ENCODE peak calls at places on chromosomes 1 and 21, in eight cellular contexts. One of them, this sample, is unnamed.

GRCh38 chr1:227765261-227766014 is 30.2 kb downstream of the SNAP47 start:
- DNase-seq in endodermal cell: no peak
- DNase-seq in endothelial cell: no peak
- DNase-seq in bronchial epithelial cell: no peak
- DNase-seq in body of pancreas: no peak
- DNase-seq in AG10803: no peak
- DNase-seq in AG09309: no peak
- DNase-seq in IMR-90: no peak
- DNase-seq in this sample: no peak

GRCh38 chr1:108327534-108328462 is 83.9 kb upstream of the NBPF4 start:
- DNase-seq in IMR-90: no peak
- DNase-seq in bronchial epithelial cell: no peak
- DNase-seq in AG09309: no peak
- DNase-seq in body of pancreas: no peak
- DNase-seq in endothelial cell: no peak
- DNase-seq in AG10803: no peak
- DNase-seq in endodermal cell: peak
- DNase-seq in this sample: no peak

GRCh38 chr1:150650193-150650592 is 20.8 kb upstream of the ENSA start:
- DNase-seq in bronchial epithelial cell: no peak
- DNase-seq in endothelial cell: no peak
- DNase-seq in endodermal cell: no peak
- DNase-seq in IMR-90: peak
- DNase-seq in AG10803: no peak
- DNase-seq in AG09309: no peak
- DNase-seq in body of pancreas: peak
- DNase-seq in this sample: peak

GRCh38 chr1:96971849-96972602 is 250.4 kb downstream of the PTBP2 start:
- DNase-seq in AG10803: peak
- DNase-seq in bronchial epithelial cell: no peak
- DNase-seq in endothelial cell: no peak
- DNase-seq in IMR-90: peak
- DNase-seq in AG09309: no peak
- DNase-seq in body of pancreas: no peak
- DNase-seq in endodermal cell: no peak
- DNase-seq in this sample: no peak

GRCh38 chr1:212637902-212638301 is 29.3 kb downstream of the ATF3 start:
- DNase-seq in endothelial cell: no peak
- DNase-seq in AG09309: no peak
- DNase-seq in bronchial epithelial cell: no peak
- DNase-seq in IMR-90: peak
- DNase-seq in body of pancreas: no peak
- DNase-seq in endodermal cell: no peak
- DNase-seq in AG10803: peak
- DNase-seq in this sample: no peak

GRCh38 chr1:234292006-234292405 is 81.2 kb upstream of the COA6 start:
- DNase-seq in body of pancreas: no peak
- DNase-seq in AG10803: no peak
- DNase-seq in bronchial epithelial cell: no peak
- DNase-seq in endothelial cell: no peak
- DNase-seq in AG09309: no peak
- DNase-seq in endodermal cell: no peak
- DNase-seq in IMR-90: no peak
- DNase-seq in this sample: no peak

GRCh38 chr1:26287033-26287711 is 7.3 kb downstream of the SH3BGRL3 start:
- DNase-seq in bronchial epithelial cell: no peak
- DNase-seq in AG10803: peak
- DNase-seq in AG09309: no peak
- DNase-seq in endodermal cell: no peak
- DNase-seq in endothelial cell: no peak
- DNase-seq in body of pancreas: no peak
- DNase-seq in IMR-90: peak
- DNase-seq in this sample: no peak

GRCh38 chr1:116496898-116497297 is 73.9 kb downstream of the CD58 start:
- DNase-seq in body of pancreas: no peak
- DNase-seq in AG09309: no peak
- DNase-seq in bronchial epithelial cell: no peak
- DNase-seq in AG10803: no peak
- DNase-seq in endothelial cell: no peak
- DNase-seq in endodermal cell: no peak
- DNase-seq in IMR-90: no peak
- DNase-seq in this sample: no peak

GRCh38 chr1:176989023-176989422 is 175.5 kb downstream of the ASTN1 start:
- DNase-seq in endothelial cell: no peak
- DNase-seq in endodermal cell: no peak
- DNase-seq in AG10803: peak
- DNase-seq in body of pancreas: no peak
- DNase-seq in IMR-90: no peak
- DNase-seq in AG09309: no peak
- DNase-seq in bronchial epithelial cell: peak
- DNase-seq in this sample: no peak

GRCh38 chr1:36034692-36035091 is 49.2 kb upstream of the TEKT2 start:
- DNase-seq in bronchial epithelial cell: peak
- DNase-seq in endothelial cell: no peak
- DNase-seq in endodermal cell: no peak
- DNase-seq in body of pancreas: no peak
- DNase-seq in AG10803: peak
- DNase-seq in AG09309: peak
- DNase-seq in IMR-90: peak
- DNase-seq in this sample: no peak

GRCh38 chr1:221810406-221810805 is 68.5 kb upstream of the DUSP10 start:
- DNase-seq in endothelial cell: no peak
- DNase-seq in IMR-90: peak
- DNase-seq in body of pancreas: no peak
- DNase-seq in endodermal cell: no peak
- DNase-seq in AG10803: peak
- DNase-seq in bronchial epithelial cell: peak
- DNase-seq in AG09309: no peak
- DNase-seq in this sample: no peak

GRCh38 chr1:11046625-11047365 is at the start of gene MASP2:
- DNase-seq in endothelial cell: no peak
- DNase-seq in AG10803: no peak
- DNase-seq in body of pancreas: no peak
- DNase-seq in bronchial epithelial cell: no peak
- DNase-seq in AG09309: no peak
- DNase-seq in endodermal cell: no peak
- DNase-seq in IMR-90: no peak
- DNase-seq in this sample: no peak

GRCh38 chr1:113415256-113416189 is 25.2 kb downstream of the MAGI3 start:
- DNase-seq in body of pancreas: no peak
- DNase-seq in AG10803: no peak
- DNase-seq in IMR-90: no peak
- DNase-seq in endodermal cell: no peak
- DNase-seq in bronchial epithelial cell: no peak
- DNase-seq in AG09309: no peak
- DNase-seq in endothelial cell: no peak
- DNase-seq in this sample: no peak

GRCh38 chr1:115952547-115952946 is 23.8 kb upstream of the SLC22A15 start:
- DNase-seq in endothelial cell: no peak
- DNase-seq in IMR-90: no peak
- DNase-seq in endodermal cell: no peak
- DNase-seq in body of pancreas: no peak
- DNase-seq in AG09309: no peak
- DNase-seq in bronchial epithelial cell: peak
- DNase-seq in AG10803: no peak
- DNase-seq in this sample: no peak

GRCh38 chr1:161702250-161702649 is 4.8 kb upstream of the FCRLA start:
- DNase-seq in body of pancreas: no peak
- DNase-seq in AG09309: no peak
- DNase-seq in endothelial cell: no peak
- DNase-seq in bronchial epithelial cell: peak
- DNase-seq in IMR-90: no peak
- DNase-seq in endodermal cell: no peak
- DNase-seq in AG10803: no peak
- DNase-seq in this sample: no peak

GRCh38 chr21:31530918-31531705 is 128.4 kb upstream of the SOD1 start:
- DNase-seq in bronchial epithelial cell: peak
- DNase-seq in body of pancreas: peak
- DNase-seq in AG09309: no peak
- DNase-seq in endodermal cell: no peak
- DNase-seq in AG10803: no peak
- DNase-seq in endothelial cell: no peak
- DNase-seq in IMR-90: no peak
- DNase-seq in this sample: no peak

GRCh38 chr1:181089017-181089776 is 697 bp downstream of the IER5 start:
- DNase-seq in AG09309: no peak
- DNase-seq in bronchial epithelial cell: no peak
- DNase-seq in endodermal cell: no peak
- DNase-seq in IMR-90: no peak
- DNase-seq in endothelial cell: peak
- DNase-seq in AG10803: no peak
- DNase-seq in body of pancreas: peak
- DNase-seq in this sample: no peak

GRCh38 chr21:45255381-45256020 is 32.2 kb downstream of the POFUT2 start:
- DNase-seq in endodermal cell: peak
- DNase-seq in endothelial cell: no peak
- DNase-seq in IMR-90: no peak
- DNase-seq in AG10803: no peak
- DNase-seq in body of pancreas: no peak
- DNase-seq in bronchial epithelial cell: peak
- DNase-seq in AG09309: no peak
- DNase-seq in this sample: peak
- TF ChIP-seq CTCF in endodermal cell: no peak
- TF ChIP-seq CTCF in endothelial cell: no peak
- TF ChIP-seq CTCF in IMR-90: no peak
- TF ChIP-seq CTCF in AG10803: no peak
- TF ChIP-seq CTCF in body of pancreas: no peak
- TF ChIP-seq CTCF in bronchial epithelial cell: no peak
- TF ChIP-seq CTCF in AG09309: no peak
- TF ChIP-seq CTCF in this sample: no peak

GRCh38 chr1:73205294-73205973 is 923.1 kb upstream of the NEGR1 start:
- DNase-seq in AG10803: no peak
- DNase-seq in endodermal cell: peak
- DNase-seq in bronchial epithelial cell: no peak
- DNase-seq in endothelial cell: no peak
- DNase-seq in AG09309: no peak
- DNase-seq in body of pancreas: no peak
- DNase-seq in IMR-90: no peak
- DNase-seq in this sample: no peak
- TF ChIP-seq CTCF in AG10803: no peak
- TF ChIP-seq CTCF in endodermal cell: peak
- TF ChIP-seq CTCF in bronchial epithelial cell: no peak
- TF ChIP-seq CTCF in endothelial cell: no peak
- TF ChIP-seq CTCF in AG09309: no peak
- TF ChIP-seq CTCF in body of pancreas: no peak
- TF ChIP-seq CTCF in IMR-90: no peak
- TF ChIP-seq CTCF in this sample: peak

GRCh38 chr1:169487153-169487552 is 1.4 kb upstream of the SLC19A2 start:
- DNase-seq in AG10803: no peak
- DNase-seq in body of pancreas: no peak
- DNase-seq in IMR-90: peak
- DNase-seq in endodermal cell: no peak
- DNase-seq in AG09309: no peak
- DNase-seq in endothelial cell: no peak
- DNase-seq in bronchial epithelial cell: peak
- DNase-seq in this sample: no peak

GRCh38 chr1:169486281-169486904 is 649 bp upstream of the SLC19A2 start:
- DNase-seq in endodermal cell: no peak
- DNase-seq in AG10803: peak
- DNase-seq in AG09309: no peak
- DNase-seq in body of pancreas: no peak
- DNase-seq in bronchial epithelial cell: no peak
- DNase-seq in endothelial cell: no peak
- DNase-seq in IMR-90: peak
- DNase-seq in this sample: no peak

GRCh38 chr1:169484683-169485426 is 889 bp downstream of the SLC19A2 start:
- DNase-seq in AG09309: no peak
- DNase-seq in endothelial cell: no peak
- DNase-seq in body of pancreas: peak
- DNase-seq in AG10803: peak
- DNase-seq in endodermal cell: no peak
- DNase-seq in bronchial epithelial cell: peak
- DNase-seq in IMR-90: peak
- DNase-seq in this sample: peak

GRCh38 chr1:169484107-169484506 is 1.6 kb downstream of the SLC19A2 start:
- DNase-seq in IMR-90: no peak
- DNase-seq in endothelial cell: no peak
- DNase-seq in body of pancreas: no peak
- DNase-seq in AG10803: no peak
- DNase-seq in endodermal cell: no peak
- DNase-seq in AG09309: no peak
- DNase-seq in bronchial epithelial cell: peak
- DNase-seq in this sample: no peak

GRCh38 chr1:169485427-169486280 is at the start of gene SLC19A2:
- DNase-seq in body of pancreas: peak
- DNase-seq in AG09309: peak
- DNase-seq in endodermal cell: peak
- DNase-seq in bronchial epithelial cell: peak
- DNase-seq in IMR-90: peak
- DNase-seq in AG10803: peak
- DNase-seq in endothelial cell: peak
- DNase-seq in this sample: peak
- TF ChIP-seq CTCF in body of pancreas: peak
- TF ChIP-seq CTCF in AG09309: peak
- TF ChIP-seq CTCF in endodermal cell: peak
- TF ChIP-seq CTCF in bronchial epithelial cell: peak
- TF ChIP-seq CTCF in IMR-90: peak
- TF ChIP-seq CTCF in AG10803: peak
- TF ChIP-seq CTCF in endothelial cell: no peak
- TF ChIP-seq CTCF in this sample: peak

GRCh38 chr1:6730473-6730872 is 28.9 kb upstream of the DNAJC11 start:
- DNase-seq in endodermal cell: no peak
- DNase-seq in AG10803: no peak
- DNase-seq in body of pancreas: no peak
- DNase-seq in IMR-90: no peak
- DNase-seq in bronchial epithelial cell: no peak
- DNase-seq in endothelial cell: no peak
- DNase-seq in AG09309: no peak
- DNase-seq in this sample: no peak

GRCh38 chr1:6730889-6731288 is 29.3 kb upstream of the DNAJC11 start:
- DNase-seq in endodermal cell: no peak
- DNase-seq in AG09309: no peak
- DNase-seq in bronchial epithelial cell: no peak
- DNase-seq in endothelial cell: no peak
- DNase-seq in AG10803: no peak
- DNase-seq in body of pancreas: no peak
- DNase-seq in IMR-90: no peak
- DNase-seq in this sample: no peak

GRCh38 chr1:6726253-6726652 is 24.6 kb upstream of the DNAJC11 start:
- DNase-seq in body of pancreas: no peak
- DNase-seq in bronchial epithelial cell: no peak
- DNase-seq in endodermal cell: no peak
- DNase-seq in AG10803: no peak
- DNase-seq in endothelial cell: no peak
- DNase-seq in IMR-90: no peak
- DNase-seq in AG09309: no peak
- DNase-seq in this sample: no peak

GRCh38 chr1:6724517-6725141 is 23.0 kb upstream of the DNAJC11 start:
- DNase-seq in body of pancreas: no peak
- DNase-seq in AG09309: no peak
- DNase-seq in endothelial cell: no peak
- DNase-seq in AG10803: peak
- DNase-seq in bronchial epithelial cell: peak
- DNase-seq in IMR-90: peak
- DNase-seq in endodermal cell: no peak
- DNase-seq in this sample: no peak

DNA sequence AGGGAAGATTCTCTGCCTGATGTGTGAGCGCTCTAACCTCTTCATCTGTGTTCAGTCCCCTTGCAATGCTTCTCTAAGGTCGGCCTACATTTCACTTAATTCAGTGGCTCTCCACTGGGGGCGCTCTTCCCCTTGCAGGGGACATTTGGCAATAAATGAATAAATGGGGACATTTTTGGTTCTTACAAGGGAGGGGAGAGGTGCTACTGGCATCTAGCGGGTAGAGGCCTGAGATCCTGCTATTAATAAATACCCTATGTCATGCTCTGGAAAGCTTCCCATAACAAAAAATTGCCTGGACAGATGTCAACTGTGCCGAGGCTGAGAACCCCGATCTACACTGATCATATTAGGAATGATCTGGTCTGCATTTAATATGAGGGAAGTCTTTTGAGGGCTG is 25.9 kb upstream of the DNAJC11 start:
- DNase-seq in body of pancreas: peak
- DNase-seq in endodermal cell: peak
- DNase-seq in AG10803: peak
- DNase-seq in IMR-90: peak
- DNase-seq in endothelial cell: peak
- DNase-seq in AG09309: no peak
- DNase-seq in bronchial epithelial cell: peak
- DNase-seq in this sample: peak
- TF ChIP-seq CTCF in body of pancreas: peak
- TF ChIP-seq CTCF in endodermal cell: peak
- TF ChIP-seq CTCF in AG10803: peak
- TF ChIP-seq CTCF in IMR-90: peak
- TF ChIP-seq CTCF in endothelial cell: peak
- TF ChIP-seq CTCF in AG09309: peak
- TF ChIP-seq CTCF in bronchial epithelial cell: peak
- TF ChIP-seq CTCF in this sample: peak